ENCODE peak calls at places on chromosomes 5 and 9, in nine cellular contexts. S, Q, G, D, T, N, F, X and K are unnamed samples.
A peak's percentile ranks its signal among the peaks of the same experiment; 100 is the strongest.

GRCh38 chr5:150246424-150246823 is 43.1 kb downstream of the CAMK2A start:
- ATAC-seq in S (no peak), Q (no peak), G (no peak), D (no peak), T (no peak), N (no peak), F (no peak), X (no peak), K (no peak)

GRCh38 chr9:15972760-15973159 is 419.9 kb downstream of the CCDC171 start:
- ATAC-seq in S (no peak), Q (no peak), G (no peak), D (no peak), T (no peak), N (no peak), F (no peak), X (no peak), K (no peak)

GRCh38 chr9:7935666-7936065 is 136.1 kb upstream of the DMAC1 start:
- ATAC-seq in S (peak; percentile 26), Q (peak; percentile 38), G (no peak), D (no peak), T (no peak), N (no peak), F (no peak), X (no peak), K (no peak)

GRCh38 chr5:10056228-10056760 is 193.4 kb downstream of the ATPSCKMT start:
- ATAC-seq in S (no peak), Q (no peak), G (no peak), D (no peak), T (no peak), N (no peak), F (no peak), X (no peak), K (no peak)

GRCh38 chr5:68274847-68275700 is 59.5 kb downstream of the PIK3R1 start:
- ATAC-seq in S (no peak), Q (no peak), G (no peak), D (no peak), T (no peak), N (no peak), F (no peak), X (no peak), K (no peak)

GRCh38 chr5:32543291-32543690 is 42.1 kb upstream of the SUB1 start:
- ATAC-seq in S (no peak), Q (no peak), G (no peak), D (no peak), T (no peak), N (no peak), F (no peak), X (no peak), K (no peak)

GRCh38 chr5:155885199-155885598 is 441.8 kb upstream of the SGCD start:
- ATAC-seq in S (no peak), Q (no peak), G (no peak), D (no peak), T (no peak), N (no peak), F (no peak), X (no peak), K (no peak)

GRCh38 chr5:72531496-72532190 is 24.4 kb upstream of the ZNF366 start:
- ATAC-seq in S (no peak), Q (no peak), G (no peak), D (no peak), T (no peak), N (no peak), F (no peak), X (no peak), K (no peak)

DNA sequence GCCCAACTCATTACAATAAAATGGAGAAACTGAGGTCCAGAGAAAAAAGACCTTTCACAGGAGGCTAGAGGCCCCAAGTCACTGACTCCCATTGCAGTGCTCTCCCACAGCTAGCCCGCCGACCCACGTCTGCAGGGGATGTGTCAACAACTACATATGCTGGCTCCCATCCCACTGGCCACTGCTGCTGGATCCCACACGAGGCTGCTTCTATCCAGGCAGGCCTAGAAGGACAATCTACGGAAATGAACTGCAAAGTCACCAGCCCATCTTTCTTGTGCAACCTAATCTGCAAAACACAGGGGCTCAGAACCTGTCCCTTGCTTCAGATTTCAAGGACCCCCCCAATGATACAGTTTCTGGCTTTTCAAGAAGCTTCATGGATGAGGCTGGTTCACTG is 24.0 kb downstream of the RAPGEF1 start:
- ATAC-seq in S (peak; percentile 34), Q (peak; percentile 33), G (no peak), D (no peak), T (no peak), N (no peak), F (no peak), X (no peak), K (no peak)
- TF ChIP-seq POLR2A in S (no peak), Q (no peak), G (no peak), D (no peak), T (no peak), N (no peak), F (no peak), X (no peak), K (no peak)

DNA sequence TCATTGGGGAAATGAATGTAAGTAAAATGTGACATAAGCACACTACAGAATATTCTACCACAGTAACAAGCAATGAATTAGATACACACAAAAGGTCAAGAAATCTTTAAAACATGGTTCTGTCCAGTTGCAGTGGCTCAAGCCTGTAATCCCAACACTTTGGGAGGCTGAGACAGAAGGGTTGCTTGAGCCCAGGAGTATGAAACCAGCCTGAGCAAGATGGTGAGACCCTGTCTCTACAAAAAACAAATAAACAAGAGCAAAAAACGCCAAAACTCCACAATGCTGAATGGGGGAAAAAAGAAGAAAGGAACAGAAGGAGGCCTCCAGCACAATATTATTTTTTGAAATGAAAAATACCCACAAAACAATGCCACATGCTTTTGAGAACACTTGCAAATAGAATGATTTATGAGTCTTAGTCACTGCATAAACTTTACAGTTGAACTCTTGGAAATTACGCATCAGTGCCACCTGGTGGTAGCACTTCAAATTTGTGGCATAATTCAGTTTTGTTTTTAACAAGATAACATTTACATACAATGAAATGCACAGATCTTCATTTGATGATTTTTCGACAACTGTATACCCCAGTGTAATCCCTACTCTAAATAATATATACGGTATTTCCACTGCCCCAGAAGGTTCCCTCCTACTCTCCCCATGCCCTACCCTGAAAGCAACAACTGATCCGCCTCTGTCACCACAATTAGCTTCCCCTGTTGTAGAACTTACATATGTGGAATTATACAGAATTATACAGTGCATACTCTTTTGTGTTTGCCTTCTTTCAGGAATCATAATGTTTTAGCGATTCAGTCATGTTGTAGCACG is 14.4 kb upstream of the SPINK4 start:
- ATAC-seq in S (peak; percentile 43), Q (peak; percentile 57), G (peak; percentile 74), D (no peak), T (no peak), N (no peak), F (peak; percentile 70), X (no peak), K (peak; percentile 40)
- TF ChIP-seq POLR2A in S (no peak), Q (no peak), G (no peak), D (no peak), T (no peak), N (no peak), F (no peak), X (no peak), K (no peak)

DNA sequence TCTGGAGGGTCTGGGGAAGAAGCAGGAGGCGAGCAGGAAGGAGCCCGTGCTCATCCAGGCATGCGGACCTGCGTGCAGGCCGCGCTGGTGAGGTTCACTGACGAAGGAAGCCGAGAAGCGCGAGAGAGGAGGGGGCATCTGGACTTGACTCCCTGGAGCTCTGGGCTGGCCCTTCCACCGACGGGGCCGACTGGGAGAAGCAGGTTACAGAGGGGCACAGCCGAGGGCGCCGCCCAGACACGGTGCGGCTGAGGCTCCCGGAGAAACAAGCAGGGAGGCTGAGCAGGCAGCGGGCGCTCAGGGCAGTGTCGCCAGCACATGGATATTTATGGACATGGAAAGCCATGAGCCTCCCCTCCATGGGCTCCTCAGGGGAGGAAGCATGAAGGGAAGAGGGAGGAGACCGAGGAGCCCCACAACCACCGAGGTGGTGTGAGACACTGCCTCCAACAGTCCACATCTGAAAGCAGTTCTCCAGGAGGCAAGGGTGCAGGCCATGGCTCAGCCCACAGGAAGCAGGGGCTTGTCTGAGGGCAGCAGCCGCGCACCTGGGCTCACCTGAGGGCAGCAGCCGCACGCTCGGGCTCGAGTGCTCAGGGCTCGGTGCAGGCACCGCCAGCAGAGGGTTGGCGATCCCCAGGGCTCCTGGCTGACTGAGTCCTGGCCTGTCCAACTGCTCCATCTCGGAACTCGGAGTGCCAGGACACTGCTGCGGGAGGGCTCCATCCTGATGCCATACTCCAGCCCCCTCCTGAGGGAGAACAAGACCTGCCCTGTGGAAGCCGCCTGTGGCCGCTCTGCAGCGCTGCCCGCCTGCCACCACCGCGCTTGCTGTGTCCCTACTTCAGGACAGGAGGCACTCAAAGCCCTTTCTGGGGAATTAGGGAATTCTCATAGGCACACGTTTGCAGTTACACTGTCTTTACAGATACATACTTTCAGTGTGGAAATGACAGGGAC is 15.7 kb upstream of the INPP5E start:
- ATAC-seq in S (no peak), Q (peak; percentile 14), G (no peak), D (peak; percentile 16), T (peak; percentile 16), N (no peak), F (no peak), X (peak; percentile 31), K (no peak)
- TF ChIP-seq POLR2A in S (no peak), Q (no peak), G (no peak), D (no peak), T (no peak), N (no peak), F (no peak), X (no peak), K (no peak)

GRCh38 chr9:129138144-129138462 is 26.9 kb downstream of the PTPA start:
- ATAC-seq in S (no peak), Q (no peak), G (no peak), D (no peak), T (no peak), N (no peak), F (no peak), X (no peak), K (no peak)

GRCh38 chr9:129139993-129140396 is 28.8 kb downstream of the PTPA start:
- ATAC-seq in S (peak; percentile 81), Q (peak; percentile 68), G (peak; percentile 64), D (peak; percentile 81), T (peak; percentile 78), N (peak; percentile 89), F (peak; percentile 82), X (peak; percentile 81), K (peak; percentile 84)

GRCh38 chr9:129137292-129138143 is 26.3 kb downstream of the PTPA start:
- ATAC-seq in S (no peak), Q (no peak), G (no peak), D (no peak), T (no peak), N (no peak), F (no peak), X (no peak), K (no peak)

GRCh38 chr9:129139233-129139992 is 28.2 kb downstream of the PTPA start:
- ATAC-seq in S (peak; percentile 57), Q (peak; percentile 70), G (peak; percentile 50), D (peak; percentile 60), T (peak; percentile 48), N (peak; percentile 85), F (peak; percentile 69), X (peak; percentile 70), K (peak; percentile 44)

DNA sequence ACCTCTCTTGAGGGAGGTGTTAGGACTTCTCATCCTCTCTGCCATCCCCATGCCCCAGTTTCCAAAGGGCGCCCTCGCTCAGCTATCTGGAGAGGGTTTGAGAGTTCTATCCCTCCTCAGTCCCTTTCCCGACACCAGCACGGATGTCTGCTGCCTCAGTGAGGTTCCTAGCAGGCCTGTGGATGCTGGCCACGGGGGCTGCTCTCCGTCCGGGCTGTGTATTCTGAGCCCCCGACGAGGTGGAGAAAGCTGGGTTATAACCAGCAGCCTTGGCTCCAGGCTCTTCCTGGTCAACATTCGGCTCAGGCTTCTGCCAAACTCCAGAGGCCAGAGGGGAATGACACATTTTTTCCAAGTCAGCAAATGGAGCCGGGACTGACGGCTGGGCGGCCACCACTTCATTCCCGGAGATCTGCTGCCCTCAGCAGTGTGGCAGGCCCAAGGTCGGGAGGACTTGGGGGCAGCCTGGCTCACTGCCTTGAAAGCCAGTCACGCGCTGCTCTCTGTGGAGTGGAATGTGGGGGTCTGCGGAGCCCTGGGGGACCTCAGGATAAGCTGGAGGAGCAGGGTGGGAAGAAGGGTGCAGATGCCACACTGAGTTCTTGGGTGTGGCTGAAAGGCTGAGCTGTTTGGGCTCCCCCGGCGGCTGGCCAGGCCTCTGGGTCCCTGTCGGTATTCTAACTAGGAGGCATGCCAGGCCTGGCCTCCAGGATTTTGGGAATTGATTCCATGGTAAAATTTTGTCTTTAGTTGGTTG is 27.4 kb downstream of the PTPA start:
- ATAC-seq in S (peak; percentile 7), Q (peak; percentile 57), G (peak; percentile 2), D (peak; percentile 2), T (peak; percentile 19), N (no peak), F (peak; percentile 10), X (no peak), K (peak; percentile 31)
- TF ChIP-seq POLR2A in S (peak; percentile 31), Q (peak; percentile 84), G (no peak), D (no peak), T (no peak), N (no peak), F (peak; percentile 30), X (no peak), K (no peak)